ENCODE peak calls at places on chromosome 22, in four cellular contexts. H is K562, A is H1, X is HepG2. C is an unnamed sample.
A peak's percentile ranks its signal among the peaks of the same experiment; 100 is the strongest.

GRCh38 chr22:17744430-17744829 is 29.8 kb downstream of the BID start:
- DNase-seq in H (no peak), A (no peak), X (no peak), C (no peak)

GRCh38 chr22:24455751-24456426 is 28.5 kb downstream of the ADORA2A start:
- DNase-seq in H (no peak), A (no peak), X (peak; percentile 47), C (no peak)

GRCh38 chr22:41021039-41021654 is 70.0 kb downstream of the RBX1 start:
- DNase-seq in H (no peak), A (no peak), X (no peak), C (no peak)

GRCh38 chr22:42326786-42327185 is 56.3 kb upstream of the TCF20 start:
- DNase-seq in H (no peak), A (no peak), X (no peak), C (no peak)

GRCh38 chr22:32339190-32340012 is 18.3 kb upstream of the RFPL3 start:
- DNase-seq in H (no peak), A (no peak), X (no peak), C (no peak)

GRCh38 chr22:35883028-35883620 is 145.5 kb downstream of the RBFOX2 start:
- DNase-seq in H (no peak), A (no peak), X (no peak), C (no peak)

GRCh38 chr22:41366323-41367014 is 15.3 kb upstream of the TEF start:
- DNase-seq in H (no peak), A (no peak), X (no peak), C (no peak)

GRCh38 chr22:20244744-20245576 is 23.2 kb downstream of the RTN4R start:
- DNase-seq in H (peak; percentile 79), A (no peak), X (no peak), C (no peak)

GRCh38 chr22:21013742-21014201 is 1.2 kb upstream of the P2RX6 start:
- DNase-seq in H (no peak), A (no peak), X (no peak), C (no peak)

GRCh38 chr22:31394326-31394725 is 5.1 kb upstream of the DRG1 start:
- DNase-seq in H (no peak), A (no peak), X (no peak), C (no peak)

GRCh38 chr22:28741200-28741757 is 341 bp downstream of the CHEK2 start:
- DNase-seq in H (no peak), A (no peak), X (no peak), C (no peak)

GRCh38 chr22:48677168-48677520 is 1150.5 kb downstream of the BRD1 start:
- DNase-seq in H (no peak), A (no peak), X (no peak), C (no peak)

GRCh38 chr22:37186228-37186996 is 1.6 kb downstream of the C1QTNF6 start:
- DNase-seq in H (peak; percentile 80), A (no peak), X (peak; percentile 64), C (peak; percentile 78)

GRCh38 chr22:42324991-42325710 is 54.7 kb upstream of the TCF20 start:
- DNase-seq in H (no peak), A (no peak), X (no peak), C (no peak)

GRCh38 chr22:50455201-50455600 is 19.6 kb downstream of the SBF1 start:
- DNase-seq in H (no peak), A (no peak), X (no peak), C (no peak)

GRCh38 chr22:50459016-50459415 is 15.8 kb downstream of the SBF1 start:
- DNase-seq in H (no peak), A (no peak), X (no peak), C (no peak)

GRCh38 chr22:50456026-50456425 is 18.8 kb downstream of the SBF1 start:
- DNase-seq in H (no peak), A (no peak), X (no peak), C (no peak)

GRCh38 chr22:50454556-50455075 is 20.2 kb downstream of the SBF1 start:
- DNase-seq in H (no peak), A (no peak), X (no peak), C (no peak)

GRCh38 chr22:50456466-50457234 is 18.2 kb downstream of the SBF1 start:
- DNase-seq in H (no peak), A (no peak), X (no peak), C (no peak)
- TF ChIP-seq RNF2 in H (no peak), A (no peak), X (no peak), C (no peak)

GRCh38 chr22:46245515-46245914 is 4.6 kb downstream of the CDPF1 start:
- DNase-seq in H (no peak), A (no peak), X (no peak), C (no peak)
- TF ChIP-seq JUN in H (no peak), A (no peak), X (no peak), C (no peak)

GRCh38 chr22:43431821-43432554 is 20.2 kb downstream of the MPPED1 start:
- DNase-seq in H (no peak), A (no peak), X (no peak), C (no peak)

GRCh38 chr22:43426816-43427215 is 15.0 kb downstream of the MPPED1 start:
- DNase-seq in H (no peak), A (no peak), X (no peak), C (no peak)

GRCh38 chr22:43428005-43428485 is 16.2 kb downstream of the MPPED1 start:
- DNase-seq in H (no peak), A (no peak), X (no peak), C (no peak)

GRCh38 chr22:43427296-43428004 is 15.6 kb downstream of the MPPED1 start:
- DNase-seq in H (peak; percentile 70), A (no peak), X (no peak), C (no peak)

GRCh38 chr22:43429426-43429825 is 17.6 kb downstream of the MPPED1 start:
- DNase-seq in H (no peak), A (no peak), X (no peak), C (no peak)
- TF ChIP-seq RNF2 in H (no peak), A (no peak), X (no peak), C (no peak)

DNA sequence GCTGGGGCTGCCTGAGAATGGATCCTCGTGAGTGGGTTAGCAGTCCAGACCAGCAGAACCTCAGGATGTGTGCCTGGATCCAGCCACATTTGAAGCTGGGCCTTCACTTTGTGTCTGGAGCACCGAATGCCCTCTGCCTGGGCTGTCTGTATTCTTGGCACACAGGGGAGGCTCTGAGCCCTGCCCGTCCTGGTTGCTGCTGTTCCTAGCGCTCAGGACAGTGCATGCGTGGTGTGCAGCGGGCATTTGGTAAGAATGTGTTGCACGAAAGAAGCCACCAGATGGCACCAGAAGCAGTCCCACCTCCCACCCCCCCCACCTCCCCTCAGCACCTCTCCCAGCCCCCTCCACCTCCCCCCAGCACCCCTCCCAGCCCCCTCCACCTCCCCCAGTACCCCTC is 4.1 kb upstream of the MAPK11 start:
- DNase-seq in H (peak; percentile 29), A (no peak), X (peak; percentile 44), C (peak; percentile 38)
- TF ChIP-seq JUN in H (no peak), A (no peak), X (no peak), C (no peak)

GRCh38 chr22:46537221-46537945 is at the start of gene CELSR1:
- DNase-seq in H (peak; percentile 66), A (no peak), X (no peak), C (peak; percentile 72)
- TF ChIP-seq RNF2 in H (no peak), A (no peak), X (no peak), C (no peak)

DNA sequence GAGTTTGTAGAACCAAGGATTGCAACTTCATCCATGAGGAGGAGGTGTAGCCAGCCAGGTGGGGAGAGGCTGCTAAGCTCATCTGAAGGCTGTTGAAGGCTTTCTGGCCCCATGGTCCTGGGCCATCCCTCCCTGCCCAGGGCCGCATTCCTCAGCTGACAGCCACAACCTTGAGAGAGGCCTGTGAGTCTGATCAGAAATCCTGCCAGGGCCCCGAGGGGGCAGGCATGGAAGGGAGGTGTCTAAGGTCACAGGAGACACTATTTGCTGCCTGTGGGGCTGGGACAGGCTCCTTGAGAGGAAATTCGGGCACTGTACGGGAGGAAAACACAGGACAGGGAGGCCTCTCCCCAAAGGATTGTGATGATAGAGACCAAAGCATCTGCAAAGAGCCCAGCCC is 88.1 kb upstream of the IGLL5 start:
- DNase-seq in H (peak; percentile 52), A (no peak), X (no peak), C (no peak)
- TF ChIP-seq JUN in H (no peak), A (no peak), X (no peak), C (no peak)

GRCh38 chr22:26658671-26659478 is 1.5 kb downstream of the MIAT start:
- DNase-seq in H (peak; percentile 82), A (peak; percentile 85), X (no peak), C (peak; percentile 93)
- TF ChIP-seq RNF2 in H (no peak), A (no peak), X (no peak), C (no peak)

GRCh38 chr22:22887621-22888503 is at the start of gene IGLL5:
- DNase-seq in H (peak; percentile 51), A (no peak), X (no peak), C (no peak)

GRCh38 chr22:22886546-22886945 is 1.1 kb upstream of the IGLL5 start:
- DNase-seq in H (peak; percentile 51), A (no peak), X (no peak), C (no peak)

GRCh38 chr22:22891139-22891621 is 3.6 kb downstream of the IGLL5 start:
- DNase-seq in H (no peak), A (no peak), X (no peak), C (no peak)

GRCh38 chr22:22890085-22890484 is 2.5 kb downstream of the IGLL5 start:
- DNase-seq in H (peak; percentile 54), A (no peak), X (no peak), C (no peak)

GRCh38 chr22:22888509-22889353 is 1.1 kb downstream of the IGLL5 start:
- DNase-seq in H (peak; percentile 66), A (no peak), X (no peak), C (no peak)
- TF ChIP-seq JUN in H (no peak), A (no peak), X (no peak), C (no peak)